ENCODE peak calls at places on chromosomes 11 and 22, in six cellular contexts. R is fibroblast of mammary gland, F is natural killer cell, D is amygdala, T is Ammon's horn, P is H1. B is an unnamed sample.

GRCh38 chr11:128391809-128392208 is 195.5 kb downstream of the ETS1 start:
- DNase-seq in R (no peak), F (no peak), D (no peak), T (no peak), P (no peak), B (no peak)

GRCh38 chr22:39703890-39704658 is 133.5 kb downstream of the CACNA1I start:
- DNase-seq in R (peak; percentile 24), F (no peak), D (no peak), T (no peak), P (no peak), B (no peak)

GRCh38 chr11:31649567-31649966 is 140.0 kb downstream of the ELP4 start:
- DNase-seq in R (no peak), F (no peak), D (no peak), T (no peak), P (no peak), B (no peak)

GRCh38 chr11:112182867-112183266 is 7.6 kb downstream of the BCO2 start:
- DNase-seq in R (no peak), F (no peak), D (no peak), T (no peak), P (no peak), B (no peak)

GRCh38 chr11:46272816-46273427 is 4.5 kb upstream of the CREB3L1 start:
- DNase-seq in R (peak; percentile 85), F (no peak), D (no peak), T (no peak), P (no peak), B (no peak)

GRCh38 chr11:99098258-99098657 is 77.5 kb downstream of the CNTN5 start:
- DNase-seq in R (no peak), F (no peak), D (no peak), T (no peak), P (no peak), B (peak; percentile 73)

GRCh38 chr11:12512132-12512531 is 134.8 kb downstream of the PARVA start:
- DNase-seq in R (no peak), F (no peak), D (no peak), T (no peak), P (no peak), B (peak; percentile 41)

GRCh38 chr11:98561216-98561615 is 459.5 kb upstream of the CNTN5 start:
- DNase-seq in R (no peak), F (no peak), D (no peak), T (no peak), P (no peak), B (no peak)

GRCh38 chr11:109933126-109933525 is 160.1 kb upstream of the ZC3H12C start:
- DNase-seq in R (no peak), F (no peak), D (no peak), T (no peak), P (no peak), B (no peak)

GRCh38 chr11:64924910-64925284 is 408 bp downstream of the PPP2R5B start:
- DNase-seq in R (no peak), F (no peak), D (no peak), T (no peak), P (no peak), B (no peak)

GRCh38 chr11:128790200-128790599 is 76.9 kb downstream of the KCNJ1 start:
- DNase-seq in R (no peak), F (no peak), D (peak; percentile 79), T (peak; percentile 90), P (no peak), B (no peak)

GRCh38 chr22:28798810-28799124 is 1.6 kb downstream of the XBP1 start:
- DNase-seq in R (no peak), F (no peak), D (no peak), T (no peak), P (no peak), B (no peak)

GRCh38 chr22:18970180-18970947 is 34.3 kb upstream of the PRODH start:
- DNase-seq in R (no peak), F (no peak), D (no peak), T (no peak), P (no peak), B (no peak)

GRCh38 chr11:20055312-20055711 is 105.0 kb downstream of the DBX1 start:
- DNase-seq in R (no peak), F (no peak), D (no peak), T (no peak), P (no peak), B (no peak)

GRCh38 chr11:63565728-63566127 is 2.5 kb upstream of the PLAAT2 start:
- DNase-seq in R (no peak), F (no peak), D (no peak), T (no peak), P (no peak), B (no peak)

GRCh38 chr11:67254768-67255167 is 11.5 kb upstream of the GRK2 start:
- DNase-seq in R (no peak), F (no peak), D (no peak), T (no peak), P (no peak), B (no peak)

GRCh38 chr11:199004-199581 is 6.2 kb downstream of the SCGB1C1 start:
- DNase-seq in R (no peak), F (no peak), D (no peak), T (no peak), P (no peak), B (no peak)

GRCh38 chr11:45896392-45897068 is 10.5 kb downstream of the FREY1 start:
- DNase-seq in R (no peak), F (no peak), D (peak; percentile 55), T (peak; percentile 46), P (no peak), B (peak; percentile 87)

GRCh38 chr11:128890543-128891409 is at the start of gene KCNJ5:
- DNase-seq in R (no peak), F (no peak), D (peak; percentile 34), T (no peak), P (no peak), B (no peak)

GRCh38 chr22:36156515-36157419 is 3.8 kb downstream of the APOL3 start:
- DNase-seq in R (peak; percentile 87), F (peak; percentile 67), D (peak; percentile 74), T (peak; percentile 79), P (no peak), B (no peak)